ENCODE peak calls at places on chromosomes 1 and 21, in seven cellular contexts. C, F, P, Z, B, G and N are unnamed samples.

GRCh38 chr1:217134857-217135568 is 411.8 kb upstream of the ESRRG start:
- DNase-seq in C (no peak), F (peak), P (peak), Z (no peak), B (no peak), G (no peak), N (peak)

GRCh38 chr1:201093962-201094361 is 18.3 kb downstream of the CACNA1S start:
- DNase-seq in C (no peak), F (no peak), P (no peak), Z (no peak), B (no peak), G (no peak), N (no peak)

GRCh38 chr21:28821276-28822063 is 171.2 kb downstream of the LTN1 start:
- DNase-seq in C (peak), F (no peak), P (no peak), Z (no peak), B (no peak), G (no peak), N (no peak)

GRCh38 chr1:197615693-197616011 is 159.6 kb downstream of the DENND1B start:
- DNase-seq in C (no peak), F (no peak), P (no peak), Z (no peak), B (no peak), G (no peak), N (no peak)

GRCh38 chr1:215526147-215526845 is 40.8 kb upstream of the KCTD3 start:
- DNase-seq in C (no peak), F (no peak), P (peak), Z (no peak), B (peak), G (no peak), N (peak)

GRCh38 chr21:45410865-45411809 is 6.2 kb downstream of the COL18A1 start:
- DNase-seq in C (no peak), F (no peak), P (no peak), Z (no peak), B (no peak), G (no peak), N (no peak)

GRCh38 chr1:71068325-71069240 is 12.3 kb downstream of the ZRANB2 start:
- DNase-seq in C (no peak), F (no peak), P (no peak), Z (no peak), B (peak), G (no peak), N (no peak)

GRCh38 chr1:181140398-181140797 is 51.9 kb downstream of the IER5 start:
- DNase-seq in C (no peak), F (no peak), P (no peak), Z (no peak), B (no peak), G (no peak), N (no peak)

GRCh38 chr1:199909137-199909536 is 118.4 kb upstream of the NR5A2 start:
- DNase-seq in C (no peak), F (no peak), P (no peak), Z (no peak), B (no peak), G (no peak), N (no peak)

GRCh38 chr1:178768423-178768822 is 43.4 kb downstream of the RALGPS2 start:
- DNase-seq in C (no peak), F (no peak), P (peak), Z (no peak), B (peak), G (no peak), N (peak)
- TF ChIP-seq CTCF in C (peak), F (peak), P (peak), Z (peak), B (peak), G (peak), N (peak)

DNA sequence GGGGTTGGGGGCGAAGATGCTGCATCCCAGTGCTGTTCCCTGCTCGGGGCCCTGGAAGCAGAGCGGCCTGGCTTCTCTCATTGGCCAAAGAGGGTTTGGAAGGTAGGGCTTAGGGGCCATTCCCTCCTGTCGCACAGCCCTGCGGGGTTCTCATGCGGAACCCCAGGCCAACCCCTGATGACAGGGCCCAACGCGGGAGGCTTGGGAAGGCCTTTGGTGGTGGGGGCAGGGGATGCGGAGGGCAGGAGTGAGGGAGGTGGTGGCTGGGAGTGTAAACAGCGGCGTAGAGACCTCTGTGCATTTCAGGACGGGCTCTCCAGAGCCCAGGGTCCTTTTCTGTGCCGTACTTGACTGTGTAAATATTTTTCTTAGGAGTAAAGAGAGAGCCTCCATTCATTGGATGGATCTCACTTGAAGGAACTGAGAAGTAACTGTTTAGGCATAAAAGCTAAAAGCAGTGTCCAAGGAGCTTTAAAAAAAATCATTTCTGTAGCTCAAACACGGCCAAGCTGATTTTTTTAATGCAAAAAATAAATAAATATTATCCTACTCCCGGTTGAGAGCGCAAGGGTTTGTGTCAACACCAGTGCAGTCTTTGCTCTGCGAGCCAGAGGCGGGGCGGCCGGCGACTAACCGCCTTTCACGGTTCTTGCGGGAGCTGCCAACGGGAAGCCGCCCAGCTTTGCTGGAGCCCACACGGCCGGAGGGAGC is 169.1 kb downstream of the PRDM16 start:
- DNase-seq in C (no peak), F (no peak), P (no peak), Z (no peak), B (no peak), G (no peak), N (no peak)
- TF ChIP-seq CTCF in C (no peak), F (no peak), P (no peak), Z (no peak), B (no peak), G (no peak), N (no peak)

DNA sequence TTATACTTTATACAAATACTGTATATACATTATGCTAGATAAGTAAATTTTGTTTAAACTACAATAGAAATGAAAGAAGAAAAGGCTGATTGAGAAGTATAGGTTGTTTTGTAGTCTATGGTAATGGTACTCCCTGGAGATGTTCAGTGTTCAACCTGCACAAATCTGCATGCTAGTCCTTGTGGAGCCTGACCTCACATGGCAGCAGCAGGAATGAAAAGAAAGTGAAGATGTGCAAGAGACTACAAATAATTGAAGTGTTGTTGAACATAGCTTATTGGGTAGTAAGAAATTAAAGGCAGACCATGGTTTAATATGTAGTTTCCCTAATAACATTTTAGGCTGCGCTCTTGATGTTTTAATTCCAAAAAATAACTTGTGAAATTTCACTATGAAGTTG is 201.2 kb downstream of the TGFB2 start:
- DNase-seq in C (no peak), F (no peak), P (peak), Z (no peak), B (no peak), G (no peak), N (no peak)
- TF ChIP-seq CTCF in C (peak), F (no peak), P (peak), Z (peak), B (no peak), G (no peak), N (no peak)

GRCh38 chr1:23177438-23178380 is 9.1 kb upstream of the LUZP1 start:
- DNase-seq in C (no peak), F (peak), P (peak), Z (no peak), B (peak), G (peak), N (peak)

GRCh38 chr1:23178414-23178813 is 9.8 kb upstream of the LUZP1 start:
- DNase-seq in C (no peak), F (no peak), P (no peak), Z (no peak), B (no peak), G (no peak), N (no peak)

GRCh38 chr1:23177031-23177430 is 8.4 kb upstream of the LUZP1 start:
- DNase-seq in C (no peak), F (no peak), P (no peak), Z (no peak), B (no peak), G (no peak), N (no peak)

GRCh38 chr1:23174383-23175110 is 5.9 kb upstream of the LUZP1 start:
- DNase-seq in C (no peak), F (no peak), P (no peak), Z (no peak), B (no peak), G (no peak), N (no peak)

GRCh38 chr1:23178931-23179330 is 10.3 kb upstream of the LUZP1 start:
- DNase-seq in C (no peak), F (peak), P (peak), Z (no peak), B (peak), G (no peak), N (no peak)
- TF ChIP-seq CTCF in C (no peak), F (peak), P (peak), Z (peak), B (peak), G (no peak), N (peak)

DNA sequence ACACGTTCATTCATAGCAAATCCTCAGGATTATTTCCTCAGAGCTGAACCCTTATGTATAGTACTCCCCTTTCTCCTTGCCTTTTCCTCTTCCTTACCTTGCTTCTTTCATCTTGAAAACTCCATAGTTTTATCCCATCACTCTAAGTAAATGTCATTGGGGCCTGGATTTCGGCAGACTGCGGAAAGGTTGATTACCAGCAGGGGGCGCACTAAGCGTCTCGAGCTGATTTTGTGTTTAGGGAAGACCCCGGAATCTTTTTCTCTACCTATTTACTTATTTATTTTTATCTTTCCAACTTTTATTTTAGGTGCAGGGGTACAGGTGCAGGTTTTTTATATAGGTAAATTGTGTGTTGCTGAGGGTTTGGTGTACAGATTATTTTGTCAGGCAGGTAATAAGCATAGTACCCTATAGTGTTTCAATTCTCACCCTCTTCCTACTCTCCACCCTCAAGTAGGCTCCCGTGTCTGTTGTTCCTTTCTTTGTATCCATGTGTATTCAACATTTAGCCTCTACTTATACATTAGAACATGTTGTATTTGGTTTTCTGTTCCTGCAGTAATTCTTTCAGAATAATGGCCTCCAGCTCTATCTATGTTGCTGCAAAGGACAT is 11.4 kb upstream of the MTARC1 start:
- DNase-seq in C (no peak), F (peak), P (peak), Z (no peak), B (peak), G (peak), N (peak)
- TF ChIP-seq CTCF in C (peak), F (peak), P (peak), Z (peak), B (peak), G (peak), N (peak)

DNA sequence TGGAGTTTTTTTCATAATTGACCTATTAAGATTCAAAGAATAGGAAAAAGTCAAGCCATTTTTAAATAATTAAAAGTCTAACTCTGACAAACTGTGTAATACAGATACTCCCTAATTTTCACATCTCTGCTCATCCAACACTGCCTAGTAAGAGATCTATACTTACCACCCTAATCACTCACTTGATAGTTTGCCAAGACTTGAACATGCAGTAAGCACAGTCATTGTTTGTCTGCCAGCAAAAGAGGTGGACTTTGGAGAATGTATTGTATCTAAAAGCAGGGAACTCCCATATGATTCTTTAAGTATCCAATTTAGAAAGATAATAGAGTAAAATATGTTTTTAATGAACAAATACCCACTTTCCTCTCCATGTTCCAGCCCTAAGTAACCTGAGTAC is 15.5 kb downstream of the TMEM59 start:
- DNase-seq in C (no peak), F (no peak), P (peak), Z (no peak), B (no peak), G (no peak), N (no peak)
- TF ChIP-seq CTCF in C (no peak), F (no peak), P (no peak), Z (no peak), B (no peak), G (no peak), N (no peak)

GRCh38 chr1:195345149-195345548 is 1263.1 kb downstream of the KCNT2 start:
- DNase-seq in C (no peak), F (peak), P (no peak), Z (no peak), B (no peak), G (no peak), N (no peak)
- TF ChIP-seq CTCF in C (peak), F (peak), P (no peak), Z (no peak), B (no peak), G (no peak), N (no peak)

DNA sequence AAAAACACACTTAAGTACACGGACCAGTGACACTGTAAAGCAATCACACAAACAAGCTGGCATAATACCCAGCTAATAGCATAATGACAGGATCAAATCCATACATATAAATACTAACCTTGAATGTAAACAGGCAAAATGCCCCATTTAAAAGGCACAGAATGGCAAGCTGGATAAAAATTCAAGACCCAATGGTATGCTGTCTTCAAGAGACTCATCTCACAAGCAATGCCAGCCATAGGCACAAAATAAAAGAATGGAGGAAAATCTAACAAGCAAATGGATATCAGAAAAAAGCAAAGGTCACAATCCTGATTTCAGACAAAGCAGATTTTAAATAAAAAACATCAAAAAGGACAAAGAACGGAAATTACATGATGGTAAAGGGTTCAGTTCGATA is 79.1 kb upstream of the PTGFR start:
- DNase-seq in C (no peak), F (no peak), P (no peak), Z (no peak), B (no peak), G (no peak), N (no peak)
- TF ChIP-seq CTCF in C (no peak), F (no peak), P (no peak), Z (no peak), B (no peak), G (no peak), N (no peak)

GRCh38 chr1:26530898-26531598 is 1.5 kb downstream of the RPS6KA1 start:
- DNase-seq in C (peak), F (no peak), P (peak), Z (peak), B (peak), G (no peak), N (peak)
- TF ChIP-seq CTCF in C (peak), F (no peak), P (peak), Z (peak), B (peak), G (no peak), N (peak)

GRCh38 chr1:74571875-74572274 is 59.5 kb upstream of the LRRC53 start:
- DNase-seq in C (no peak), F (no peak), P (no peak), Z (no peak), B (no peak), G (no peak), N (no peak)

GRCh38 chr1:74571493-74571800 is 59.0 kb upstream of the LRRC53 start:
- DNase-seq in C (no peak), F (no peak), P (no peak), Z (no peak), B (no peak), G (no peak), N (no peak)

DNA sequence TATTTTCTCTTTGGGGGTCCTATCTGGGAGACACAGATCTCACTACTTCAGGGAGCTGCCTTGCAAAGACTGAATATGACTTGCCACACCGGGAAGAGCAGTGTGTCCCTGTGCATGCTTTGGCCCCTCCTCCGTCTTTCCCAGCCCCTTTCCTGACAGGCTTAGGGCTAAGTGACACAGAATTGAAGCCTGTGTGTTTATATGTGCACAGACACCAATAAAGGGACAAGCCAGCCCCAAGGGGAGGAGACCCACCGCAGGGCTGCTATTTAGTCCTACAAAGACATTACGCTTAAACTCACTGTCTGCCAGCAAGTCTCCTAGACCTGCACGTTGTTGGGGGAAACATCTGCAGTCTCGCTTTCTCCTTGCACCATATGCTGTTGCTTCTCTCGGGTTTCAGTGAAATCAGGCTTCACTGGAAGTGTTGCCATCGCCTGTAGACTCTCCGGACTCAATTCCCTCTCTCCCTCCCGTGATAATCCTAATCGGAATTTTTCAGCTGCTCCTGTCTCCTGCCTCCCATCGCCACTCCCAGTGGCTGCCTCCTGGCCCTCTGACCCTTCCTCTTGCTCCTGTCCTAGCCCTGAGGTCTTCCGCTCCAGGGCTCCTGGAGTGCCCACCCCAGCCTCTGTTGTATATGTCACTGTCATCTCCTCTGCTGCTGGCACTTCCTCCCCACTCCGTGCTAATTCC is 58.5 kb upstream of the LRRC53 start:
- DNase-seq in C (no peak), F (no peak), P (no peak), Z (no peak), B (no peak), G (no peak), N (no peak)
- TF ChIP-seq CTCF in C (no peak), F (no peak), P (no peak), Z (no peak), B (no peak), G (no peak), N (no peak)